ENCODE peak calls at places on chromosomes 13 and 19, in nine cellular contexts. X is tibial nerve, R is lower leg skin, O is endothelial cell of umbilical vein, H is body of pancreas, Y is testis, I is NB4, A is heart left ventricle, K is GM12891. J is an unnamed sample.

GRCh38 chr13:112522578-112522977 is 65.4 kb downstream of the TUBGCP3 start:
- DNase-seq in X (no peak), R (no peak), O (no peak), H (no peak), Y (no peak), I (no peak), A (no peak), K (no peak), J (no peak)

GRCh38 chr19:5104871-5105351 is 136.0 kb downstream of the KDM4B start:
- DNase-seq in X (no peak), R (no peak), O (no peak), H (peak; percentile 96), Y (no peak), I (no peak), A (peak; percentile 31), K (no peak), J (no peak)

GRCh38 chr13:93977986-93978385 is 501.5 kb downstream of the DCT start:
- DNase-seq in X (no peak), R (no peak), O (no peak), H (no peak), Y (no peak), I (no peak), A (no peak), K (no peak), J (no peak)

GRCh38 chr19:33461256-33462111 is 60.1 kb downstream of the PEPD start:
- DNase-seq in X (no peak), R (peak; percentile 80), O (no peak), H (no peak), Y (no peak), I (no peak), A (no peak), K (no peak), J (no peak)

GRCh38 chr13:75173457-75174356 is 308.3 kb downstream of the TBC1D4 start:
- DNase-seq in X (no peak), R (no peak), O (peak; percentile 22), H (no peak), Y (no peak), I (no peak), A (no peak), K (no peak), J (no peak)

GRCh38 chr19:38400361-38400760 is 2.5 kb upstream of the FAM98C start:
- DNase-seq in X (no peak), R (no peak), O (no peak), H (no peak), Y (no peak), I (no peak), A (no peak), K (no peak), J (no peak)

GRCh38 chr19:27674701-27675100 is 1538.2 kb downstream of the UQCRFS1 start:
- DNase-seq in X (no peak), R (peak; percentile 61), O (no peak), H (no peak), Y (no peak), I (no peak), A (no peak), K (no peak), J (no peak)

GRCh38 chr13:27792393-27793218 is at the start of gene GSX1:
- DNase-seq in X (peak; percentile 19), R (no peak), O (peak; percentile 67), H (peak; percentile 79), Y (peak; percentile 79), I (peak; percentile 69), A (peak; percentile 75), K (peak; percentile 53), J (peak; percentile 73)

GRCh38 chr13:43057653-43058317 is 34.4 kb downstream of the DNAJC15 start:
- DNase-seq in X (no peak), R (no peak), O (peak; percentile 39), H (no peak), Y (no peak), I (no peak), A (no peak), K (no peak), J (no peak)

GRCh38 chr13:46286972-46287371 is 75.2 kb downstream of the LRRC63 start:
- DNase-seq in X (no peak), R (no peak), O (no peak), H (no peak), Y (no peak), I (no peak), A (no peak), K (no peak), J (no peak)

GRCh38 chr19:2701361-2702169 is 929 bp downstream of the GNG7 start:
- DNase-seq in X (no peak), R (no peak), O (no peak), H (no peak), Y (no peak), I (no peak), A (no peak), K (no peak), J (no peak)

GRCh38 chr19:2700660-2701360 is 1.7 kb downstream of the GNG7 start:
- DNase-seq in X (no peak), R (no peak), O (no peak), H (no peak), Y (no peak), I (no peak), A (no peak), K (no peak), J (no peak)

GRCh38 chr19:2703691-2704216 is 1.3 kb upstream of the GNG7 start:
- DNase-seq in X (no peak), R (no peak), O (no peak), H (no peak), Y (no peak), I (no peak), A (no peak), K (no peak), J (no peak)

GRCh38 chr19:2703077-2703437 is 563 bp upstream of the GNG7 start:
- DNase-seq in X (no peak), R (no peak), O (no peak), H (no peak), Y (no peak), I (no peak), A (no peak), K (no peak), J (no peak)

DNA sequence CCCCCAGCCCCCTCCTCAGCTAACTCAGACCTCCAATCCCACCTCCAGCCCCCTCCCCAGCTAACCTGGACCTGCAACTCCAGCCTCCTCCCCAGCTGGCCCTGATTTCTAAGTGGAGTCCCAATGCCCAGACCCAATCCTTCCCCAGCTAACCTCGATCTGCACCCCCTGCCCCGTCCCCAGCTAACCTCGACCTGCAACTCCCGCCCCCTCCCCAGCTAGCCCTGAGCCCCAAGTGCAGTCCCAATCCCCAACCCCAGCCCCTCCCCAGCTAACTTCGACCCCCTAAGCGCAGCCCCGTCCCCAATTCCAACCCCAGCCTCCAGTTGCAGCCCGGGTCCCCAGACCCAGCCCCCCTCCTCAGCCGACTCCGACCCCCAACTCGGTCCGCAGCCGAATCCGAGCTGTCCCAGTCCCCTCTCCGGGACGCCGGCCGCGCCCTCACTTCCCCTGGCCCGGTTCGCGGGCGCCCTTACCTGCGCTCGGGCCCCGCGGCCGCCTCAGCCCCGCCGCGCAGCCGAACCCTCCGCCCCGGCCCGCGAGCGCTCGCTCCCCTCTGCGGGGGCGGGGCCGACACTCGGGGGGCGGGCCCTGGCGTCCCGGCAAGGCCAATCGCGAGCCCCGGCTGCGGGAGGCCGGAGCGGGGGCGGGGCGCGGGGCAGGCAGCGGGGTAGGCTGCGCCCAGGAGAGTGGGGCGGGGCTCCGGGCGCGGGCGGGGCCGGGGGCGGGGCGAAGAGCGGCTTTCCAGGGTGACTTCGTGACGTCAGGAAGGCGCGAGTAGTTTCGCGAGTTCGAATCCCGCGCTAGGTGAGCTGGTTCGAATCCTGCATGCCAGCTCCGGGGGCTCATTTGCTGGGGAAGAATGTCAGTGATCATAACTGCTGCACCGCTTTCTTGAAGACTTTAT is at the start of gene GNG7:
- DNase-seq in X (peak; percentile 84), R (peak; percentile 97), O (peak; percentile 68), H (peak; percentile 97), Y (peak; percentile 96), I (peak; percentile 84), A (peak; percentile 95), K (peak; percentile 99), J (peak; percentile 93)
- TF ChIP-seq POLR2A in X (peak; percentile 72), R (no peak), O (no peak), H (peak; percentile 55), Y (peak; percentile 5), I (peak; percentile 25), A (peak; percentile 86), K (no peak), J (no peak)

DNA sequence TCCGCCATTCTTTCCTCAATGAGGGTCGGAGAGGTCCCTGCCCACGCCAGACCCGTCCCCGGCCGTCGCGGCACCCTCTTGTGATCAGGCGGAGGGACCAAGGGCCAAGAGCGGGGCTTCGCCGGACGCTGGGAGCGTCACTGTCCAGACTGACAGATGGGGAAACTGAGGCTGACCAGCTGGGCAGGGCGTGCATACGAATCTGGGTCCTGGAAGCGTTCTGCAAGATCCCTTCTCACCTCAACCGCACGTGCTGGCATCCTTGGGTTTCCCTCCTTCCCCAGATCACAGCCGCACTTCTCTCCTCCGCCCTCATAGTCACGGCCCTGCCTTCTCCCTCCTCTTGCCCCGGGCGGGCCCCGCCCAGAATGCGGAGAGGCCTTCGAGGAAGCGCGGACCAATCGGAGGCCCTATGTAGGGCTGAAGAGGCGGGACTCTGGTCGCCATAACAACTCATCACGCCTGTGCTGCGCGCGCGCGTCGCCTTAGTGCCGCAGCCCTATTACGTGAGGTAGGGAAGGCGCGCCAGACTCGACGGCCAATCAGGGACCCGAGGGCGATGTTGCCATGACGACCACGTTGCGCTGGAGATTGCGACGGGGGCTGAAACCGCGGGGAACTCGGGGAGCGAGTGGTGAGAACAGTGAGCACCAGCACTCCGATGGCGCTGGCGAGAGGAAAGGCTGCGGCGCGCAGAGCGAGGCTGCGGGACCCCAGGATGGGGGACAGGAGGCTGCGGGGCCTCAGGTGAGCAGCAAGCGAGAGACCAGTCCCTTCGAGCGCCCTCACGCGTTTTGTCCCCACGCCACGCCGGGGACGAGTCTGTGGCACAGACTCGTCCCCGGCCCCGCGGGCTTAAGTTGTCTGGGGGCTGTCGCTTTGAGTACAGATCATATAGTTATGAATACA is 5.7 kb downstream of the RNF225 start:
- DNase-seq in X (peak; percentile 100), R (peak; percentile 100), O (peak; percentile 100), H (peak; percentile 100), Y (peak; percentile 100), I (peak; percentile 99), A (peak; percentile 100), K (peak; percentile 99), J (peak; percentile 100)
- TF ChIP-seq POLR2A in X (peak; percentile 69), R (no peak), O (peak; percentile 22), H (peak; percentile 62), Y (no peak), I (peak; percentile 81), A (peak; percentile 52), K (peak; percentile 94), J (peak; percentile 87)

GRCh38 chr13:50286376-50286775 is 271.1 kb downstream of the KCNRG start:
- DNase-seq in X (no peak), R (no peak), O (no peak), H (no peak), Y (no peak), I (no peak), A (no peak), K (no peak), J (no peak)
- TF ChIP-seq POLR2A in X (no peak), R (no peak), O (no peak), H (no peak), Y (no peak), I (no peak), A (no peak), K (no peak), J (no peak)

DNA sequence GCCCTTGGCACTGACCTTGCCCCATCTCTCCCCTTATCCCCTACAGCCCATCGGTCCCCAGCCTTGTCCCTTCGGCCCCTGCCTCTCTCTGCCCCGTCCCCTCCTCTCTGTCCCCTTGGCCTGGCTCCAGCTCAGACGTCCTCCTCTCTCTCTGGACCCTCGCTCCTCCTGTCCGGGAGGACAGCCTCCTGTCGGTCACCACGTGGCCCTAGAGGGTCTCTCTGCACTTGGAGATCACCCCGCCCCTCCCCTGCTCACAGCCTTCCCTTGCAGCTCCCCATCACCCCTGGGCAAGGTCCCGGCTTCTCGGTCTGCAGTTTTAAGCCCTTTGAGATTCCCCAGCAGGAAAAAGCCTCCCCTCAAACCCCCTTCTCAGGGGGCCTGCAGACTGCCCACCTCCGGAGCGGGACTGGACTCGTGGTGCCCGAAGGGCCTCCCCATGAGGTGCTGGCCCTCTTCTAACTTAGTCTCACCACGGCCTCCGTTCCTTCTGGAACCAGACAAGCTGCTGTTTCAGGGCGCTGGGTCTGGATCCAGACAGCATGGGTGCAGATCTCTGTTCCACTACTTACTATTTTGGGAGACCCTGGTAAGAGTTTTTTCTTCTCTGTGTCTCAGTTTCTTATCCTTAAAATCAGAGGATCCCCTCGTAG is 3.3 kb upstream of the KLK15 start:
- DNase-seq in X (no peak), R (no peak), O (no peak), H (no peak), Y (no peak), I (no peak), A (no peak), K (no peak), J (no peak)
- TF ChIP-seq POLR2A in X (no peak), R (no peak), O (no peak), H (no peak), Y (no peak), I (no peak), A (no peak), K (no peak), J (no peak)